ENCODE peak calls at places on chromosome 6, in ten cellular contexts. Q is HL-60; Y is tibial nerve; B is uterus; O is cardiac fibroblast; I is fibroblast of lung; J is H7; K is choroid plexus epithelial cell; L is heart right ventricle; S is naive thymus-derived CD4-positive, alpha-beta T cell. R is an unnamed sample.
A peak's percentile ranks its signal among the peaks of the same experiment; 100 is the strongest.

GRCh38 chr6:136647363-136647763 is 97.1 kb upstream of the MAP7 start:
- DNase-seq in B (peak; percentile 21), O (peak; percentile 95), S (peak; percentile 49), Y (no peak), Q (no peak), L (peak; percentile 26), J (no peak), K (peak; percentile 98), I (peak; percentile 96), R (no peak)

GRCh38 chr6:139640911-139641310 is 266.5 kb upstream of the CITED2 start:
- DNase-seq in B (no peak), L (no peak), K (no peak), I (no peak), J (no peak), Y (no peak), S (no peak), Q (no peak), O (no peak), R (no peak)

GRCh38 chr6:142075516-142076101 is 57.1 kb upstream of the GJE1 start:
- DNase-seq in J (no peak), L (no peak), Q (no peak), S (no peak), I (no peak), B (no peak), Y (no peak), K (no peak), O (no peak), R (no peak)

GRCh38 chr6:26200918-26201721 is 113.9 kb downstream of the HFE start:
- DNase-seq in L (no peak), Y (no peak), O (no peak), S (no peak), J (no peak), K (no peak), I (no peak), Q (no peak), B (no peak), R (no peak)

GRCh38 chr6:139147628-139148027 is 12.7 kb downstream of the HECA start:
- DNase-seq in O (no peak), Q (no peak), S (no peak), Y (no peak), B (no peak), I (no peak), J (no peak), L (no peak), K (no peak), R (no peak)

GRCh38 chr6:42104095-42104806 is 38.2 kb downstream of the C6orf132 start:
- DNase-seq in B (peak; percentile 57), O (peak; percentile 66), I (peak; percentile 44), J (peak; percentile 94), Y (peak; percentile 57), Q (peak; percentile 47), K (peak; percentile 82), S (peak; percentile 73), L (peak; percentile 56), R (no peak)

GRCh38 chr6:141561154-141561553 is 571.6 kb upstream of the GJE1 start:
- DNase-seq in Q (no peak), Y (no peak), S (no peak), I (no peak), L (no peak), B (no peak), K (no peak), O (no peak), J (no peak), R (no peak)

GRCh38 chr6:106519460-106520394 is 109.6 kb downstream of the RTN4IP1 start:
- DNase-seq in L (no peak), Y (no peak), O (peak; percentile 93), K (peak; percentile 94), S (peak; percentile 72), B (no peak), J (no peak), Q (peak; percentile 69), I (peak; percentile 98), R (no peak)

DNA sequence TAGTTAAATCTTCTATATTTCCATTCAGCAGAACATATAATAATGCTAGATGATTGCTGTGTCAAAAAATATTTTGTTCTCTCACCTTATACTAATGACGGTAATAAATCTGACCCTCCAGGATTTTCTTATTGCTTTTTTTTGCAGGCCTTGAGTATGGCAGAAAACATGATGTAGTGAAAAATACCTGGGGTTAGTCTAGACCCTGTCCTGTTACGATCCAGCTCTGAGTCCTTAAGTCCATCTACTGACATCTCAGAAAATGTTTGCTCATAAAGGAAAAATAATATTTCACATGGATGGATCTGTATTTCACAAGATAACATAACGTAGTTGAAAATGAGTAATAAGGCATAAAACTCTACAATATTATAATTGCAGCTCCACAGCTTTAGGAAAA is 277.0 kb downstream of the EPHA7 start:
- DNase-seq in S (no peak), Q (no peak), J (no peak), I (no peak), K (no peak), O (no peak), Y (no peak), L (no peak), B (no peak), R (no peak)
- H3K4me3 ChIP-seq in S (no peak overlapping the region), Q (no peak overlapping the region), J (no peak overlapping the region), I (no peak overlapping the region), K (no peak overlapping the region), O (no peak overlapping the region), Y (no peak overlapping the region), L (no peak overlapping the region), B (no peak overlapping the region), R (no peak overlapping the region)

GRCh38 chr6:28978137-28978491 is 27.0 kb downstream of the ZNF311 start:
- DNase-seq in L (no peak), O (no peak), Y (no peak), S (no peak), J (no peak), K (no peak), B (no peak), Q (no peak), I (no peak), R (no peak)

GRCh38 chr6:28976677-28977076 is 28.4 kb downstream of the ZNF311 start:
- DNase-seq in Q (no peak), L (no peak), K (no peak), B (no peak), I (no peak), J (no peak), Y (no peak), O (no peak), S (no peak), R (no peak)

GRCh38 chr6:28979679-28980078 is 25.4 kb downstream of the ZNF311 start:
- DNase-seq in K (no peak), Q (peak; percentile 47), I (no peak), B (no peak), O (no peak), S (no peak), L (no peak), J (no peak), Y (no peak), R (no peak)

GRCh38 chr6:28978959-28979561 is 26.1 kb downstream of the ZNF311 start:
- DNase-seq in K (no peak), O (peak; percentile 15), I (no peak), Q (no peak), B (no peak), J (no peak), S (no peak), L (no peak), Y (no peak), R (no peak)

DNA sequence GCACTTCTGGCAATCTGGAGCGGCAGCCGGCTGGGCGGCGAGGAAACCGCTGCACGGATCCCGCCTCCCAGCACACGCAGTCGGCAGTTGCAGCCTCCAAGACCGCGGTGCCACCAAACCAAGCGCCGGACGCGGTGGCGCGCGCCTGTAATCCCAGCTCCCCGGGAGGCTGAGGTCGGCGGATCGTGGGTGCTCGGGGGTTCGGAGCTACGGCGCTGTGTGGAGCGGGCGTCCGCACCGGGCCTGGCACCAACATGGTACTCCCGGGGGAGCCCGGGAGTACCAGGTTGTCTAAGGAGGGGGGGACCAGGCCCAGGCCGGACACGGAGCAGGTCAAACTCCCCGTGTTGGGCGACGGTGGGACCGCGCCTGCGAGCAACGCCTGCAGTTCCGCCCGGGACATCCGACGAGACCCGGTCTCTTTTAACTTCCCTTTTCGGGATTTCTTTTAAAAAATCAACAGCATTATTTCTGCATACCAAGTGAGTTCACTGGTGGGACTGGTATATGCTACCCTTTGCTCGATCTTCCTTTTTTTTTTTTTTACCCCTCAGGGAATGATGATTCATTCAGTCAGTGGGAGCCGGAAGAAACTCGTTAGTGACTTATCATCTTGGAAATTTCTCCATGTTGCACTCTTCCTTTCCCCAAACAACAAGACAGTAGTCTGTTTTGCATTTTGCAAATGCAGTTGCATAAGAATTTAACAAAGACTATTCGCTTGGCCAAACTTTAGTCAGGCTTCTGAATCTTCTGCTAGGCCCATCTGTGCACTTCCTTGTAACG is 27.6 kb downstream of the ZNF311 start:
- DNase-seq in S (no peak), K (peak; percentile 68), Y (no peak), L (no peak), O (peak; percentile 89), Q (peak; percentile 71), J (peak; percentile 81), I (peak; percentile 56), B (no peak), R (no peak)
- H3K4me3 ChIP-seq in S (peak overlapping the region; percentile 37), K (peak overlapping the region; percentile 63), Y (no peak overlapping the region), L (peak overlapping the region; percentile 56), O (peak overlapping the region; percentile 28), Q (peak overlapping the region; percentile 43), J (peak overlapping the region; percentile 51), I (no peak overlapping the region), B (no peak overlapping the region), R (peak overlapping the region; percentile 8)

GRCh38 chr6:23175391-23175790 is 606.0 kb downstream of the HDGFL1 start:
- DNase-seq in L (no peak), O (peak; percentile 59), J (no peak), Y (no peak), B (no peak), Q (no peak), S (no peak), I (peak; percentile 57), K (peak; percentile 39), R (no peak)

GRCh38 chr6:23176883-23177282 is 607.5 kb downstream of the HDGFL1 start:
- DNase-seq in I (no peak), O (peak; percentile 3), L (no peak), S (no peak), J (no peak), Q (no peak), K (no peak), B (no peak), Y (no peak), R (no peak)

GRCh38 chr6:23174781-23175361 is 605.5 kb downstream of the HDGFL1 start:
- DNase-seq in Y (no peak), J (no peak), O (peak; percentile 93), L (no peak), B (no peak), I (peak; percentile 97), S (no peak), Q (no peak), K (peak; percentile 91), R (no peak)

GRCh38 chr6:23173231-23173630 is 603.9 kb downstream of the HDGFL1 start:
- DNase-seq in Q (no peak), Y (no peak), L (no peak), B (no peak), O (peak; percentile 5), I (peak; percentile 19), J (no peak), S (no peak), K (peak; percentile 36), R (no peak)

DNA sequence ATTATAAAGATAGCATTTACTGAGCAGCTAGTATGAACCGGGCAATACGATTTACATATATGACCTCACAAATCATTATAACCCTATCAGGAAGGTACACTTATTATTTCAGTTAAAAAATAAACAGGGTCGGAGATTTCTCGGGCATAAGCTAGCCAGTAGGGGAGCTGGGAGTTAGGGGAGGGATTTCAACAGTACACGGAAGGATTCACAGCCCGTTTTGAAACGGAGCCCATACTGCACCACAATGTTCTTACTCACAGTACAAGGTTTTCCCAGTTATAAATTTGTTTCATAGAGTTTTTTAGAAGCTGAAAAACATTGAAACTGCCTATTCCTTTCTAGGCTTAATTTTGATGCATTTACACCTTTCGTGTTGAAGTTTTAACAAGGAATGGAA is 607.1 kb downstream of the HDGFL1 start:
- DNase-seq in K (no peak), J (no peak), I (no peak), L (no peak), B (no peak), S (no peak), Y (no peak), Q (no peak), O (no peak), R (no peak)
- H3K4me3 ChIP-seq in K (no peak overlapping the region), J (no peak overlapping the region), I (peak overlapping the region; percentile 8), L (no peak overlapping the region), B (no peak overlapping the region), S (no peak overlapping the region), Y (no peak overlapping the region), Q (no peak overlapping the region), O (no peak overlapping the region), R (no peak overlapping the region)

GRCh38 chr6:3608159-3608558 is 143.4 kb downstream of the PXDC1 start:
- DNase-seq in O (no peak), B (no peak), J (no peak), K (peak; percentile 10), I (no peak), Q (no peak), L (no peak), S (no peak), Y (no peak), R (no peak)

GRCh38 chr6:3607599-3607998 is 143.9 kb downstream of the PXDC1 start:
- DNase-seq in O (no peak), I (no peak), J (no peak), S (no peak), K (no peak), B (no peak), Q (no peak), Y (no peak), L (no peak), R (no peak)

GRCh38 chr6:3601570-3601969 is 144.7 kb upstream of the SLC22A23 start:
- DNase-seq in Q (no peak), O (no peak), Y (no peak), L (no peak), J (no peak), S (no peak), B (no peak), K (no peak), I (no peak), R (no peak)

GRCh38 chr6:3607171-3607570 is 144.3 kb downstream of the PXDC1 start:
- DNase-seq in S (no peak), J (no peak), L (no peak), Q (no peak), O (no peak), K (no peak), Y (no peak), B (no peak), I (no peak), R (no peak)

GRCh38 chr6:3603443-3604130 is 146.7 kb upstream of the SLC22A23 start:
- DNase-seq in O (peak; percentile 15), J (no peak), B (no peak), L (no peak), Y (no peak), S (no peak), I (no peak), K (peak; percentile 60), Q (no peak), R (no peak)
- H3K4me3 ChIP-seq in O (no peak overlapping the region), J (no peak overlapping the region), B (no peak overlapping the region), L (no peak overlapping the region), Y (no peak overlapping the region), S (no peak overlapping the region), I (no peak overlapping the region), K (no peak overlapping the region), Q (no peak overlapping the region), R (no peak overlapping the region)